ENCODE peak calls at places on chromosomes 2 and 18, in ten cellular contexts. One of them, this sample, is unnamed.
A peak's percentile ranks its signal among the peaks of the same experiment; 100 is the strongest.

GRCh38 chr2:529425-529824 is 147.8 kb downstream of the TMEM18 start:
- DNase-seq in tibial artery: no peak
- DNase-seq in fibroblast of lung: peak; percentile 36
- DNase-seq in upper lobe of left lung: no peak
- DNase-seq in uterus: no peak
- DNase-seq in body of pancreas: no peak
- DNase-seq in tibial nerve: no peak
- DNase-seq in CD8-positive, alpha-beta T cell: no peak
- DNase-seq in A673: peak; percentile 61
- DNase-seq in PC-3: peak; percentile 77
- DNase-seq in this sample: no peak

GRCh38 chr2:188845692-188846091 is 128.5 kb upstream of the COL3A1 start:
- DNase-seq in tibial artery: no peak
- DNase-seq in fibroblast of lung: peak; percentile 20
- DNase-seq in upper lobe of left lung: no peak
- DNase-seq in uterus: no peak
- DNase-seq in body of pancreas: no peak
- DNase-seq in tibial nerve: no peak
- DNase-seq in CD8-positive, alpha-beta T cell: no peak
- DNase-seq in A673: no peak
- DNase-seq in PC-3: peak; percentile 22
- DNase-seq in this sample: no peak

GRCh38 chr18:41593276-41593675 is 361.8 kb upstream of the PIK3C3 start:
- DNase-seq in tibial artery: no peak
- DNase-seq in fibroblast of lung: no peak
- DNase-seq in upper lobe of left lung: no peak
- DNase-seq in uterus: no peak
- DNase-seq in body of pancreas: no peak
- DNase-seq in tibial nerve: no peak
- DNase-seq in CD8-positive, alpha-beta T cell: no peak
- DNase-seq in A673: no peak
- DNase-seq in PC-3: peak; percentile 18
- DNase-seq in this sample: no peak

GRCh38 chr18:67373636-67374035 is 142.9 kb downstream of the DSEL start:
- DNase-seq in tibial artery: no peak
- DNase-seq in fibroblast of lung: no peak
- DNase-seq in upper lobe of left lung: no peak
- DNase-seq in uterus: no peak
- DNase-seq in body of pancreas: no peak
- DNase-seq in tibial nerve: no peak
- DNase-seq in CD8-positive, alpha-beta T cell: no peak
- DNase-seq in A673: no peak
- DNase-seq in PC-3: no peak
- DNase-seq in this sample: no peak

GRCh38 chr2:42864222-42864621 is 71.8 kb upstream of the HAAO start:
- DNase-seq in tibial artery: no peak
- DNase-seq in fibroblast of lung: no peak
- DNase-seq in upper lobe of left lung: no peak
- DNase-seq in uterus: no peak
- DNase-seq in body of pancreas: no peak
- DNase-seq in tibial nerve: no peak
- DNase-seq in CD8-positive, alpha-beta T cell: no peak
- DNase-seq in A673: no peak
- DNase-seq in PC-3: no peak
- DNase-seq in this sample: no peak

GRCh38 chr2:197885587-197885986 is 81.2 kb downstream of the PLCL1 start:
- DNase-seq in tibial artery: no peak
- DNase-seq in fibroblast of lung: no peak
- DNase-seq in upper lobe of left lung: no peak
- DNase-seq in uterus: no peak
- DNase-seq in body of pancreas: no peak
- DNase-seq in tibial nerve: no peak
- DNase-seq in CD8-positive, alpha-beta T cell: no peak
- DNase-seq in A673: no peak
- DNase-seq in PC-3: no peak
- DNase-seq in this sample: no peak

GRCh38 chr2:38613126-38613848 is 10.6 kb upstream of the HNRNPLL start:
- DNase-seq in tibial artery: no peak
- DNase-seq in fibroblast of lung: peak; percentile 70
- DNase-seq in upper lobe of left lung: no peak
- DNase-seq in uterus: no peak
- DNase-seq in body of pancreas: no peak
- DNase-seq in tibial nerve: no peak
- DNase-seq in CD8-positive, alpha-beta T cell: no peak
- DNase-seq in A673: no peak
- DNase-seq in PC-3: no peak
- DNase-seq in this sample: no peak

GRCh38 chr18:79521806-79522205 is 126.1 kb downstream of the NFATC1 start:
- DNase-seq in tibial artery: no peak
- DNase-seq in fibroblast of lung: no peak
- DNase-seq in upper lobe of left lung: no peak
- DNase-seq in uterus: no peak
- DNase-seq in body of pancreas: no peak
- DNase-seq in tibial nerve: no peak
- DNase-seq in CD8-positive, alpha-beta T cell: no peak
- DNase-seq in A673: no peak
- DNase-seq in PC-3: no peak
- DNase-seq in this sample: no peak

GRCh38 chr2:128625966-128626757 is 307.5 kb upstream of the HS6ST1 start:
- DNase-seq in tibial artery: no peak
- DNase-seq in fibroblast of lung: no peak
- DNase-seq in upper lobe of left lung: no peak
- DNase-seq in uterus: no peak
- DNase-seq in body of pancreas: no peak
- DNase-seq in tibial nerve: no peak
- DNase-seq in CD8-positive, alpha-beta T cell: no peak
- DNase-seq in A673: no peak
- DNase-seq in PC-3: no peak
- DNase-seq in this sample: no peak

GRCh38 chr2:227642691-227643090 is 23.9 kb upstream of the SCYGR5 start:
- DNase-seq in tibial artery: no peak
- DNase-seq in fibroblast of lung: no peak
- DNase-seq in upper lobe of left lung: no peak
- DNase-seq in uterus: no peak
- DNase-seq in body of pancreas: no peak
- DNase-seq in tibial nerve: no peak
- DNase-seq in CD8-positive, alpha-beta T cell: no peak
- DNase-seq in A673: no peak
- DNase-seq in PC-3: no peak
- DNase-seq in this sample: no peak

DNA sequence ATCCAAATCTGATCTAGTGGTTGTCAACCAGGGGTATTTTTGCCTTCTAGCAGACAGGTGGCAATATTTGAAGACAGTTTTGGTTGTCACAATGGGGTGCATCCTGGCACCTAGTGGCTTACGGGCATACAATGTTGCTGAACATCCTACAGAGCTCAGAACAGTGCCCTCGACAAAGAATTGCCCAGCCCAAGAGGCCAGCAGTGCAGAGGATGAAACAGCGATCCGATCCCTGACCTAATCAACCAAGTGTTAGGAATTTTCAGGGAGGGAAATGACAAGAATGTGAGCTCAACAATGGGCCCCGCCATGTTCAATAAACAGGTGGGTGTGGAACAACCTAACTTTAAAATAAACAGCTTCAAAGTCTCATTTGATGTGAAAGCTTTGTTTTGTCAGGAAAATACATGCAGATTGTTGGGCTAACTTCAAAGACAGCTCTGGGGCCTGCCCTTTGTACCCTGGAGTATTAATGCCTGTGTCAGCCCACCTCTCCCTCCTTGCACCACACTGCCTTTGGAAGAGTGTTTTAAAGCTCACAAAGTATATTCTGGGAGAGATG is 22.5 kb upstream of the SCYGR5 start:
- DNase-seq in tibial artery: no peak
- DNase-seq in fibroblast of lung: no peak
- DNase-seq in upper lobe of left lung: no peak
- DNase-seq in uterus: no peak
- DNase-seq in body of pancreas: no peak
- DNase-seq in tibial nerve: no peak
- DNase-seq in CD8-positive, alpha-beta T cell: no peak
- DNase-seq in A673: no peak
- DNase-seq in PC-3: no peak
- DNase-seq in this sample: no peak
- TF ChIP-seq CTCF in tibial artery: no peak
- TF ChIP-seq CTCF in fibroblast of lung: no peak
- TF ChIP-seq CTCF in upper lobe of left lung: no peak
- TF ChIP-seq CTCF in uterus: no peak
- TF ChIP-seq CTCF in body of pancreas: no peak
- TF ChIP-seq CTCF in tibial nerve: no peak
- TF ChIP-seq CTCF in CD8-positive, alpha-beta T cell: no peak
- TF ChIP-seq CTCF in A673: no peak
- TF ChIP-seq CTCF in PC-3: no peak
- TF ChIP-seq CTCF in this sample: no peak

DNA sequence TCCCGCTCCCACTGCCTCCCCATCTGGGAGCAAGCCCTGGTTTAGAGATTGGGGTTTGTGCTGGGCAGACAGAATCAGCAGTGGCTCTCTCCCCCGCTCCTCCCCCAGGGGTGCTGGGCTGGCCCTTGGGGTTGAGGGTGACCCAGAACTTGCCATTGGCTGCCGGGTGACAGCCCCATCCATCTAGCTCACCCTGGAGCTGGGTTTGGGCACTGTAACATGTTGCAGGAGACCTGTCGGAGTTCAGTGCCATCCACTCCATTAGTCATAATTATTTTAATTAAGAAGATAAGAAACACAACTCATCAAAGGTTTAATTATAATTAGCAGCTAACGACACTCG is 111.4 kb upstream of the OTOS start:
- DNase-seq in tibial artery: no peak
- DNase-seq in fibroblast of lung: no peak
- DNase-seq in upper lobe of left lung: peak; percentile 51
- DNase-seq in uterus: no peak
- DNase-seq in body of pancreas: no peak
- DNase-seq in tibial nerve: no peak
- DNase-seq in CD8-positive, alpha-beta T cell: no peak
- DNase-seq in A673: no peak
- DNase-seq in PC-3: no peak
- DNase-seq in this sample: no peak
- H3K27ac ChIP-seq in tibial artery: peak overlapping the region; percentile 97
- H3K27ac ChIP-seq in fibroblast of lung: peak overlapping the region; percentile 92
- H3K27ac ChIP-seq in upper lobe of left lung: peak overlapping the region; percentile 62
- H3K27ac ChIP-seq in uterus: peak overlapping the region; percentile 78
- H3K27ac ChIP-seq in body of pancreas: peak overlapping the region; percentile 93
- H3K27ac ChIP-seq in tibial nerve: peak overlapping the region; percentile 91
- H3K27ac ChIP-seq in CD8-positive, alpha-beta T cell: no peak overlapping the region
- H3K27ac ChIP-seq in A673: no peak overlapping the region
- H3K27ac ChIP-seq in PC-3: peak overlapping the region; percentile 35
- H3K27ac ChIP-seq in this sample: peak overlapping the region; percentile 98

DNA sequence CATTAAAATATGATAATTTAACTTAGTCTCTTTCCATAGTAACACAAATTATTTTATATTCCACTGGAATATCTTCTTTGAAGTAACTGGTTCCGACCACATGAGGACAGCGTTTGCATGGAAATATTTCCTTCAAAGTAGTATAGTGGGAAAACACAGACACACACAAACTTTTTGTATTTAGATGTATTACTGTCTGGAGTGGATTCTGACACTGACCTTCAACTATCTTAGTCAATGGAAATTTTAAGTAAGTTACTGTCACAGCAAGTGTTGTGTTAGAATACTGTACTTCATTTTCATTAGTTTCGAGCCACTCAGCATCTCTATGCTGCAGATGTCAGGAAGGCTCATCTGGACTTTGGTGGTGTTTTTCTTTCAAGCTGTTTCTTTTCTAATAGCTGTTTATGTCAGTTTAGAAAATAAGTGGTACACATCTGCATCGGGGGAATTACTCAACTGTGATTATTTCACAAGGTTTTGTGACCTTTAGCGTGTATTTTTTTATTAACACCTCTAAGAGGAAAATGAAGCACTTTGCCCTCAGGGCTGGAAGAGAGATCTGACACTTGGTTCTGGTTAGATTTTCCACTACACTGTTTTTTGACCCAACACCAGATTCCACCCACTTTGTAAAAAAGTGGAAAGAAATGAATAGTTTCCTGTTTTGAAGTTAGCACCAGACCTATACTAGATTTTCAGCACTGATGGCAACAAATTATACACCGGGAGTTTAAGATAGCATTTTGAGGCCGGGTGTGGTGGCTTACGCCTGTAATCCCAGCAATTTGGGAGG is 18.9 kb upstream of the THOC1 start:
- DNase-seq in tibial artery: no peak
- DNase-seq in fibroblast of lung: peak; percentile 58
- DNase-seq in upper lobe of left lung: no peak
- DNase-seq in uterus: no peak
- DNase-seq in body of pancreas: no peak
- DNase-seq in tibial nerve: no peak
- DNase-seq in CD8-positive, alpha-beta T cell: no peak
- DNase-seq in A673: peak; percentile 43
- DNase-seq in PC-3: peak; percentile 38
- DNase-seq in this sample: no peak
- TF ChIP-seq CTCF in tibial artery: peak; percentile 53
- TF ChIP-seq CTCF in fibroblast of lung: peak; percentile 64
- TF ChIP-seq CTCF in upper lobe of left lung: peak; percentile 22
- TF ChIP-seq CTCF in uterus: peak; percentile 53
- TF ChIP-seq CTCF in body of pancreas: peak; percentile 31
- TF ChIP-seq CTCF in tibial nerve: no peak
- TF ChIP-seq CTCF in CD8-positive, alpha-beta T cell: no peak
- TF ChIP-seq CTCF in A673: peak; percentile 65
- TF ChIP-seq CTCF in PC-3: peak; percentile 70
- TF ChIP-seq CTCF in this sample: peak; percentile 62

GRCh38 chr2:3606370-3607124 is 11.6 kb downstream of the COLEC11 start:
- DNase-seq in tibial artery: no peak
- DNase-seq in fibroblast of lung: no peak
- DNase-seq in upper lobe of left lung: peak; percentile 77
- DNase-seq in uterus: no peak
- DNase-seq in body of pancreas: no peak
- DNase-seq in tibial nerve: no peak
- DNase-seq in CD8-positive, alpha-beta T cell: no peak
- DNase-seq in A673: no peak
- DNase-seq in PC-3: no peak
- DNase-seq in this sample: no peak

GRCh38 chr2:3606028-3606369 is 11.1 kb downstream of the COLEC11 start:
- DNase-seq in tibial artery: no peak
- DNase-seq in fibroblast of lung: no peak
- DNase-seq in upper lobe of left lung: no peak
- DNase-seq in uterus: no peak
- DNase-seq in body of pancreas: no peak
- DNase-seq in tibial nerve: no peak
- DNase-seq in CD8-positive, alpha-beta T cell: no peak
- DNase-seq in A673: no peak
- DNase-seq in PC-3: no peak
- DNase-seq in this sample: no peak

GRCh38 chr2:3611136-3611535 is 16.2 kb downstream of the COLEC11 start:
- DNase-seq in tibial artery: no peak
- DNase-seq in fibroblast of lung: no peak
- DNase-seq in upper lobe of left lung: peak; percentile 30
- DNase-seq in uterus: no peak
- DNase-seq in body of pancreas: peak; percentile 4
- DNase-seq in tibial nerve: no peak
- DNase-seq in CD8-positive, alpha-beta T cell: no peak
- DNase-seq in A673: no peak
- DNase-seq in PC-3: no peak
- DNase-seq in this sample: no peak

GRCh38 chr2:3610415-3610814 is 15.5 kb downstream of the COLEC11 start:
- DNase-seq in tibial artery: no peak
- DNase-seq in fibroblast of lung: no peak
- DNase-seq in upper lobe of left lung: peak; percentile 42
- DNase-seq in uterus: no peak
- DNase-seq in body of pancreas: peak; percentile 6
- DNase-seq in tibial nerve: no peak
- DNase-seq in CD8-positive, alpha-beta T cell: no peak
- DNase-seq in A673: no peak
- DNase-seq in PC-3: no peak
- DNase-seq in this sample: no peak

GRCh38 chr2:3608373-3609278 is 13.7 kb downstream of the COLEC11 start:
- DNase-seq in tibial artery: no peak
- DNase-seq in fibroblast of lung: no peak
- DNase-seq in upper lobe of left lung: peak; percentile 35
- DNase-seq in uterus: no peak
- DNase-seq in body of pancreas: no peak
- DNase-seq in tibial nerve: no peak
- DNase-seq in CD8-positive, alpha-beta T cell: no peak
- DNase-seq in A673: no peak
- DNase-seq in PC-3: no peak
- DNase-seq in this sample: no peak
- H3K27ac ChIP-seq in tibial artery: no peak overlapping the region
- H3K27ac ChIP-seq in fibroblast of lung: no peak overlapping the region
- H3K27ac ChIP-seq in upper lobe of left lung: no peak overlapping the region
- H3K27ac ChIP-seq in uterus: no peak overlapping the region
- H3K27ac ChIP-seq in body of pancreas: no peak overlapping the region
- H3K27ac ChIP-seq in tibial nerve: no peak overlapping the region
- H3K27ac ChIP-seq in CD8-positive, alpha-beta T cell: no peak overlapping the region
- H3K27ac ChIP-seq in A673: no peak overlapping the region
- H3K27ac ChIP-seq in PC-3: no peak overlapping the region
- H3K27ac ChIP-seq in this sample: no peak overlapping the region